ENCODE peak calls at places on chromosomes 4 and X, in ten cellular contexts. One of them, this sample, is unnamed. For H3K4me1, the result is how much of the 10 kb centered on the place peaks cover.

GRCh38 chrX:30577362-30577961 is at the start of gene TASL:
- DNase-seq in fibroblast of lung: no peak
- DNase-seq in effector memory CD4-positive, alpha-beta T cell: no peak
- DNase-seq in CD4-positive, CD25-positive, alpha-beta regulatory T cell: peak
- DNase-seq in BE2C: no peak
- DNase-seq in CD8-positive, alpha-beta memory T cell: peak
- DNase-seq in PC-3: no peak
- DNase-seq in sigmoid colon: no peak
- DNase-seq in osteoblast: no peak
- DNase-seq in lower lobe of right lung: peak
- DNase-seq in this sample: no peak

GRCh38 chrX:70087857-70088256 is 25.6 kb downstream of the OTUD6A start:
- DNase-seq in fibroblast of lung: peak
- DNase-seq in effector memory CD4-positive, alpha-beta T cell: no peak
- DNase-seq in CD4-positive, CD25-positive, alpha-beta regulatory T cell: no peak
- DNase-seq in BE2C: no peak
- DNase-seq in CD8-positive, alpha-beta memory T cell: no peak
- DNase-seq in PC-3: peak
- DNase-seq in sigmoid colon: no peak
- DNase-seq in osteoblast: no peak
- DNase-seq in lower lobe of right lung: no peak
- DNase-seq in this sample: no peak

GRCh38 chrX:41384041-41384705 is 50.2 kb downstream of the DDX3X start:
- DNase-seq in fibroblast of lung: peak
- DNase-seq in effector memory CD4-positive, alpha-beta T cell: no peak
- DNase-seq in CD4-positive, CD25-positive, alpha-beta regulatory T cell: peak
- DNase-seq in BE2C: no peak
- DNase-seq in CD8-positive, alpha-beta memory T cell: no peak
- DNase-seq in PC-3: peak
- DNase-seq in sigmoid colon: peak
- DNase-seq in osteoblast: peak
- DNase-seq in lower lobe of right lung: peak
- DNase-seq in this sample: no peak

GRCh38 chr4:113941836-113942235 is 37.6 kb downstream of the ARSJ start:
- DNase-seq in fibroblast of lung: no peak
- DNase-seq in effector memory CD4-positive, alpha-beta T cell: no peak
- DNase-seq in CD4-positive, CD25-positive, alpha-beta regulatory T cell: no peak
- DNase-seq in BE2C: no peak
- DNase-seq in CD8-positive, alpha-beta memory T cell: no peak
- DNase-seq in PC-3: no peak
- DNase-seq in sigmoid colon: no peak
- DNase-seq in osteoblast: no peak
- DNase-seq in lower lobe of right lung: no peak
- DNase-seq in this sample: no peak

GRCh38 chrX:102950908-102951866 is 14.1 kb downstream of the RAB40AL start:
- DNase-seq in fibroblast of lung: peak
- DNase-seq in effector memory CD4-positive, alpha-beta T cell: peak
- DNase-seq in CD4-positive, CD25-positive, alpha-beta regulatory T cell: peak
- DNase-seq in BE2C: peak
- DNase-seq in CD8-positive, alpha-beta memory T cell: peak
- DNase-seq in PC-3: peak
- DNase-seq in sigmoid colon: no peak
- DNase-seq in osteoblast: peak
- DNase-seq in lower lobe of right lung: no peak
- DNase-seq in this sample: peak

GRCh38 chrX:115690554-115691216 is 129.7 kb downstream of the PLS3 start:
- DNase-seq in fibroblast of lung: peak
- DNase-seq in effector memory CD4-positive, alpha-beta T cell: no peak
- DNase-seq in CD4-positive, CD25-positive, alpha-beta regulatory T cell: peak
- DNase-seq in BE2C: peak
- DNase-seq in CD8-positive, alpha-beta memory T cell: peak
- DNase-seq in PC-3: peak
- DNase-seq in sigmoid colon: peak
- DNase-seq in osteoblast: peak
- DNase-seq in lower lobe of right lung: no peak
- DNase-seq in this sample: peak

GRCh38 chr4:41095973-41096372 is 118.4 kb downstream of the APBB2 start:
- DNase-seq in fibroblast of lung: no peak
- DNase-seq in effector memory CD4-positive, alpha-beta T cell: no peak
- DNase-seq in CD4-positive, CD25-positive, alpha-beta regulatory T cell: no peak
- DNase-seq in BE2C: no peak
- DNase-seq in CD8-positive, alpha-beta memory T cell: no peak
- DNase-seq in PC-3: no peak
- DNase-seq in sigmoid colon: no peak
- DNase-seq in osteoblast: peak
- DNase-seq in lower lobe of right lung: no peak
- DNase-seq in this sample: no peak

GRCh38 chr4:72365016-72365415 is 204.0 kb downstream of the ADAMTS3 start:
- DNase-seq in fibroblast of lung: no peak
- DNase-seq in effector memory CD4-positive, alpha-beta T cell: no peak
- DNase-seq in CD4-positive, CD25-positive, alpha-beta regulatory T cell: no peak
- DNase-seq in BE2C: no peak
- DNase-seq in CD8-positive, alpha-beta memory T cell: no peak
- DNase-seq in PC-3: no peak
- DNase-seq in sigmoid colon: no peak
- DNase-seq in osteoblast: no peak
- DNase-seq in lower lobe of right lung: no peak
- DNase-seq in this sample: no peak

GRCh38 chr4:108030332-108030731 is 40.6 kb downstream of the HADH start:
- DNase-seq in fibroblast of lung: peak
- DNase-seq in effector memory CD4-positive, alpha-beta T cell: peak
- DNase-seq in CD4-positive, CD25-positive, alpha-beta regulatory T cell: peak
- DNase-seq in BE2C: peak
- DNase-seq in CD8-positive, alpha-beta memory T cell: peak
- DNase-seq in PC-3: peak
- DNase-seq in sigmoid colon: no peak
- DNase-seq in osteoblast: peak
- DNase-seq in lower lobe of right lung: no peak
- DNase-seq in this sample: peak

GRCh38 chrX:54066841-54067240 is 22.6 kb upstream of the PHF8 start:
- DNase-seq in fibroblast of lung: peak
- DNase-seq in effector memory CD4-positive, alpha-beta T cell: no peak
- DNase-seq in CD4-positive, CD25-positive, alpha-beta regulatory T cell: no peak
- DNase-seq in BE2C: no peak
- DNase-seq in CD8-positive, alpha-beta memory T cell: no peak
- DNase-seq in PC-3: peak
- DNase-seq in sigmoid colon: no peak
- DNase-seq in osteoblast: peak
- DNase-seq in lower lobe of right lung: no peak
- DNase-seq in this sample: no peak

GRCh38 chr4:74394476-74395136 is 29.7 kb downstream of the EREG start:
- DNase-seq in fibroblast of lung: peak
- DNase-seq in effector memory CD4-positive, alpha-beta T cell: no peak
- DNase-seq in CD4-positive, CD25-positive, alpha-beta regulatory T cell: no peak
- DNase-seq in BE2C: no peak
- DNase-seq in CD8-positive, alpha-beta memory T cell: no peak
- DNase-seq in PC-3: peak
- DNase-seq in sigmoid colon: no peak
- DNase-seq in osteoblast: no peak
- DNase-seq in lower lobe of right lung: no peak
- DNase-seq in this sample: no peak

GRCh38 chr4:136009258-136009832 is 1522.9 kb downstream of the PCDH18 start:
- DNase-seq in fibroblast of lung: no peak
- DNase-seq in effector memory CD4-positive, alpha-beta T cell: no peak
- DNase-seq in CD4-positive, CD25-positive, alpha-beta regulatory T cell: no peak
- DNase-seq in BE2C: no peak
- DNase-seq in CD8-positive, alpha-beta memory T cell: no peak
- DNase-seq in PC-3: no peak
- DNase-seq in sigmoid colon: no peak
- DNase-seq in osteoblast: no peak
- DNase-seq in lower lobe of right lung: no peak
- DNase-seq in this sample: no peak

GRCh38 chr4:48779095-48779997 is 733 bp downstream of the FRYL start:
- DNase-seq in fibroblast of lung: peak
- DNase-seq in effector memory CD4-positive, alpha-beta T cell: peak
- DNase-seq in CD4-positive, CD25-positive, alpha-beta regulatory T cell: peak
- DNase-seq in BE2C: peak
- DNase-seq in CD8-positive, alpha-beta memory T cell: peak
- DNase-seq in PC-3: peak
- DNase-seq in sigmoid colon: peak
- DNase-seq in osteoblast: peak
- DNase-seq in lower lobe of right lung: peak
- DNase-seq in this sample: peak

GRCh38 chrX:47093248-47093647 is 15.0 kb downstream of the RGN start:
- DNase-seq in fibroblast of lung: peak
- DNase-seq in effector memory CD4-positive, alpha-beta T cell: no peak
- DNase-seq in CD4-positive, CD25-positive, alpha-beta regulatory T cell: peak
- DNase-seq in BE2C: peak
- DNase-seq in CD8-positive, alpha-beta memory T cell: no peak
- DNase-seq in PC-3: peak
- DNase-seq in sigmoid colon: no peak
- DNase-seq in osteoblast: no peak
- DNase-seq in lower lobe of right lung: no peak
- DNase-seq in this sample: peak

GRCh38 chr4:39030726-39031125 is 1.5 kb downstream of the TMEM156 start:
- DNase-seq in fibroblast of lung: peak
- DNase-seq in effector memory CD4-positive, alpha-beta T cell: no peak
- DNase-seq in CD4-positive, CD25-positive, alpha-beta regulatory T cell: no peak
- DNase-seq in BE2C: no peak
- DNase-seq in CD8-positive, alpha-beta memory T cell: no peak
- DNase-seq in PC-3: no peak
- DNase-seq in sigmoid colon: no peak
- DNase-seq in osteoblast: no peak
- DNase-seq in lower lobe of right lung: no peak
- DNase-seq in this sample: no peak
- H3K4me1 ChIP-seq in fibroblast of lung: under half
- H3K4me1 ChIP-seq in effector memory CD4-positive, alpha-beta T cell: under half
- H3K4me1 ChIP-seq in CD4-positive, CD25-positive, alpha-beta regulatory T cell: half or more
- H3K4me1 ChIP-seq in BE2C: under half
- H3K4me1 ChIP-seq in CD8-positive, alpha-beta memory T cell: under half
- H3K4me1 ChIP-seq in PC-3: under half
- H3K4me1 ChIP-seq in sigmoid colon: under half
- H3K4me1 ChIP-seq in osteoblast: under half
- H3K4me1 ChIP-seq in lower lobe of right lung: under half
- H3K4me1 ChIP-seq in this sample: under half

GRCh38 chr4:87916636-87917035 is 58.9 kb upstream of the SPP1 start:
- DNase-seq in fibroblast of lung: no peak
- DNase-seq in effector memory CD4-positive, alpha-beta T cell: no peak
- DNase-seq in CD4-positive, CD25-positive, alpha-beta regulatory T cell: no peak
- DNase-seq in BE2C: no peak
- DNase-seq in CD8-positive, alpha-beta memory T cell: no peak
- DNase-seq in PC-3: no peak
- DNase-seq in sigmoid colon: no peak
- DNase-seq in osteoblast: no peak
- DNase-seq in lower lobe of right lung: no peak
- DNase-seq in this sample: no peak

GRCh38 chr4:87912164-87913004 is 63.1 kb upstream of the SPP1 start:
- DNase-seq in fibroblast of lung: no peak
- DNase-seq in effector memory CD4-positive, alpha-beta T cell: no peak
- DNase-seq in CD4-positive, CD25-positive, alpha-beta regulatory T cell: no peak
- DNase-seq in BE2C: no peak
- DNase-seq in CD8-positive, alpha-beta memory T cell: no peak
- DNase-seq in PC-3: no peak
- DNase-seq in sigmoid colon: no peak
- DNase-seq in osteoblast: no peak
- DNase-seq in lower lobe of right lung: no peak
- DNase-seq in this sample: no peak

GRCh38 chr4:87918314-87919058 is 57.0 kb upstream of the SPP1 start:
- DNase-seq in fibroblast of lung: no peak
- DNase-seq in effector memory CD4-positive, alpha-beta T cell: no peak
- DNase-seq in CD4-positive, CD25-positive, alpha-beta regulatory T cell: no peak
- DNase-seq in BE2C: no peak
- DNase-seq in CD8-positive, alpha-beta memory T cell: no peak
- DNase-seq in PC-3: no peak
- DNase-seq in sigmoid colon: no peak
- DNase-seq in osteoblast: no peak
- DNase-seq in lower lobe of right lung: no peak
- DNase-seq in this sample: no peak

GRCh38 chr4:87913871-87914270 is 61.6 kb upstream of the SPP1 start:
- DNase-seq in fibroblast of lung: peak
- DNase-seq in effector memory CD4-positive, alpha-beta T cell: no peak
- DNase-seq in CD4-positive, CD25-positive, alpha-beta regulatory T cell: no peak
- DNase-seq in BE2C: no peak
- DNase-seq in CD8-positive, alpha-beta memory T cell: no peak
- DNase-seq in PC-3: no peak
- DNase-seq in sigmoid colon: no peak
- DNase-seq in osteoblast: no peak
- DNase-seq in lower lobe of right lung: no peak
- DNase-seq in this sample: no peak

GRCh38 chr4:87915621-87916020 is 59.9 kb upstream of the SPP1 start:
- DNase-seq in fibroblast of lung: no peak
- DNase-seq in effector memory CD4-positive, alpha-beta T cell: no peak
- DNase-seq in CD4-positive, CD25-positive, alpha-beta regulatory T cell: no peak
- DNase-seq in BE2C: no peak
- DNase-seq in CD8-positive, alpha-beta memory T cell: no peak
- DNase-seq in PC-3: no peak
- DNase-seq in sigmoid colon: no peak
- DNase-seq in osteoblast: no peak
- DNase-seq in lower lobe of right lung: no peak
- DNase-seq in this sample: no peak
- H3K4me1 ChIP-seq in fibroblast of lung: under half
- H3K4me1 ChIP-seq in effector memory CD4-positive, alpha-beta T cell: under half
- H3K4me1 ChIP-seq in CD4-positive, CD25-positive, alpha-beta regulatory T cell: under half
- H3K4me1 ChIP-seq in BE2C: under half
- H3K4me1 ChIP-seq in CD8-positive, alpha-beta memory T cell: under half
- H3K4me1 ChIP-seq in PC-3: under half
- H3K4me1 ChIP-seq in sigmoid colon: under half
- H3K4me1 ChIP-seq in osteoblast: under half
- H3K4me1 ChIP-seq in lower lobe of right lung: under half
- H3K4me1 ChIP-seq in this sample: under half

GRCh38 chr4:102675142-102675541 is 85.6 kb downstream of the MANBA start:
- DNase-seq in fibroblast of lung: no peak
- DNase-seq in effector memory CD4-positive, alpha-beta T cell: no peak
- DNase-seq in CD4-positive, CD25-positive, alpha-beta regulatory T cell: no peak
- DNase-seq in BE2C: no peak
- DNase-seq in CD8-positive, alpha-beta memory T cell: no peak
- DNase-seq in PC-3: no peak
- DNase-seq in sigmoid colon: no peak
- DNase-seq in osteoblast: no peak
- DNase-seq in lower lobe of right lung: no peak
- DNase-seq in this sample: no peak
- H3K4me1 ChIP-seq in fibroblast of lung: under half
- H3K4me1 ChIP-seq in effector memory CD4-positive, alpha-beta T cell: under half
- H3K4me1 ChIP-seq in CD4-positive, CD25-positive, alpha-beta regulatory T cell: under half
- H3K4me1 ChIP-seq in BE2C: under half
- H3K4me1 ChIP-seq in CD8-positive, alpha-beta memory T cell: under half
- H3K4me1 ChIP-seq in PC-3: under half
- H3K4me1 ChIP-seq in sigmoid colon: under half
- H3K4me1 ChIP-seq in osteoblast: under half
- H3K4me1 ChIP-seq in lower lobe of right lung: under half
- H3K4me1 ChIP-seq in this sample: under half

DNA sequence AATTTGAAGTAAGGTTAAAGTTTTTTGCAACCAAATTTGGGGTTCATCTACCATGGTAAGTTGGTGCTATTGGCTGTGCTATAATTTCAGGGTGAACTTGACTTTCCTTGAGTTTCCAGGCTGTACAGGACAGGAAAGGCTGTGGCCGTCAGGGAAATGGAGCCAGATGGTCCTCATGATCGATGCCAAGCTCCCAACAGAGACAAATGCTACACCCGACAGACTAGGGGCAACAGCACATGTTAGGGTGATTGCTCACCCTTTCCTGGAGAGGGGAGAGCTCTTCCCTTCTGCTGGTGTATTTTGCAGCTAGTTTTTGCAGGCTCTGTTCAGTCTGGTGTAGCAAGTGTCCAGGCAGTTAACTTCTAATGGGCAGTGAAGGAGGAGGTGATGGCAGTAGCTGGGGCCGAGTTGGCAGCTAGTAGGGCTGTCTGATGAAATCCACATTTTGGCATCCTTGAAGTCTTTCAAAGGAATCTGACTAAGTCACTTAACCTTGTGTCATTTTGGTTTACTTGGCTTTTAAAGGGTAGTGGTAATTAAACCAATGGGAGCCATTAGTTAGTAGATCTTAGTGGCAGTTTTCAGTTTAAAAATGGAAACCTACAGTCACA is 47.8 kb downstream of the GAB1 start:
- DNase-seq in fibroblast of lung: peak
- DNase-seq in effector memory CD4-positive, alpha-beta T cell: no peak
- DNase-seq in CD4-positive, CD25-positive, alpha-beta regulatory T cell: no peak
- DNase-seq in BE2C: no peak
- DNase-seq in CD8-positive, alpha-beta memory T cell: no peak
- DNase-seq in PC-3: no peak
- DNase-seq in sigmoid colon: no peak
- DNase-seq in osteoblast: no peak
- DNase-seq in lower lobe of right lung: peak
- DNase-seq in this sample: no peak
- H3K4me1 ChIP-seq in fibroblast of lung: under half
- H3K4me1 ChIP-seq in effector memory CD4-positive, alpha-beta T cell: under half
- H3K4me1 ChIP-seq in CD4-positive, CD25-positive, alpha-beta regulatory T cell: under half
- H3K4me1 ChIP-seq in BE2C: under half
- H3K4me1 ChIP-seq in CD8-positive, alpha-beta memory T cell: under half
- H3K4me1 ChIP-seq in PC-3: under half
- H3K4me1 ChIP-seq in sigmoid colon: half or more
- H3K4me1 ChIP-seq in osteoblast: under half
- H3K4me1 ChIP-seq in lower lobe of right lung: half or more
- H3K4me1 ChIP-seq in this sample: under half